ENCODE peak calls at places on chromosomes 12 and 14, in ten cellular contexts. One of them, this sample, is unnamed.

GRCh38 chr14:78455896-78456435 is 285.8 kb downstream of the NRXN3 start:
- DNase-seq in AML-193: no peak
- DNase-seq in endothelial cell: no peak
- DNase-seq in cardiac fibroblast: no peak
- DNase-seq in neural progenitor cell: no peak
- DNase-seq in stimulated activated CD8-positive, alpha-beta memory T cell treated with anti-CD3 and anti-CD28 coated beads, Interleukin-15, amount 100 ng/mL, for 24 hours: no peak
- DNase-seq in GM13977: peak
- DNase-seq in EL: no peak
- DNase-seq in neural crest cell: no peak
- DNase-seq in NCI-H524: no peak
- DNase-seq in this sample: peak

GRCh38 chr12:110466791-110467190 is 1.3 kb downstream of the GPN3 start:
- DNase-seq in neural crest cell: no peak
- DNase-seq in GM13977: no peak
- DNase-seq in NCI-H524: no peak
- DNase-seq in cardiac fibroblast: no peak
- DNase-seq in neural progenitor cell: no peak
- DNase-seq in endothelial cell: no peak
- DNase-seq in stimulated activated CD8-positive, alpha-beta memory T cell treated with anti-CD3 and anti-CD28 coated beads, Interleukin-15, amount 100 ng/mL, for 24 hours: no peak
- DNase-seq in EL: no peak
- DNase-seq in AML-193: peak
- DNase-seq in this sample: no peak

GRCh38 chr12:24069532-24070395 is 120.3 kb upstream of the SOX5 start:
- DNase-seq in cardiac fibroblast: peak
- DNase-seq in neural crest cell: peak
- DNase-seq in stimulated activated CD8-positive, alpha-beta memory T cell treated with anti-CD3 and anti-CD28 coated beads, Interleukin-15, amount 100 ng/mL, for 24 hours: no peak
- DNase-seq in NCI-H524: no peak
- DNase-seq in GM13977: no peak
- DNase-seq in AML-193: no peak
- DNase-seq in EL: no peak
- DNase-seq in endothelial cell: no peak
- DNase-seq in neural progenitor cell: peak
- DNase-seq in this sample: no peak

GRCh38 chr14:75811862-75812505 is 150.9 kb downstream of the TTLL5 start:
- DNase-seq in endothelial cell: no peak
- DNase-seq in EL: no peak
- DNase-seq in neural progenitor cell: no peak
- DNase-seq in stimulated activated CD8-positive, alpha-beta memory T cell treated with anti-CD3 and anti-CD28 coated beads, Interleukin-15, amount 100 ng/mL, for 24 hours: no peak
- DNase-seq in cardiac fibroblast: no peak
- DNase-seq in AML-193: no peak
- DNase-seq in NCI-H524: peak
- DNase-seq in GM13977: no peak
- DNase-seq in neural crest cell: no peak
- DNase-seq in this sample: no peak

GRCh38 chr12:69642531-69642930 is 31.8 kb upstream of the LRRC10 start:
- DNase-seq in AML-193: no peak
- DNase-seq in stimulated activated CD8-positive, alpha-beta memory T cell treated with anti-CD3 and anti-CD28 coated beads, Interleukin-15, amount 100 ng/mL, for 24 hours: no peak
- DNase-seq in cardiac fibroblast: no peak
- DNase-seq in GM13977: no peak
- DNase-seq in endothelial cell: no peak
- DNase-seq in neural progenitor cell: no peak
- DNase-seq in NCI-H524: no peak
- DNase-seq in neural crest cell: no peak
- DNase-seq in EL: no peak
- DNase-seq in this sample: no peak

GRCh38 chr12:113473942-113474341 is 2.3 kb upstream of the LHX5 start:
- DNase-seq in neural crest cell: no peak
- DNase-seq in EL: no peak
- DNase-seq in cardiac fibroblast: no peak
- DNase-seq in neural progenitor cell: peak
- DNase-seq in AML-193: no peak
- DNase-seq in stimulated activated CD8-positive, alpha-beta memory T cell treated with anti-CD3 and anti-CD28 coated beads, Interleukin-15, amount 100 ng/mL, for 24 hours: no peak
- DNase-seq in NCI-H524: peak
- DNase-seq in GM13977: peak
- DNase-seq in endothelial cell: no peak
- DNase-seq in this sample: no peak

GRCh38 chr12:57744194-57744776 is 554 bp upstream of the TSPAN31 start:
- DNase-seq in EL: no peak
- DNase-seq in endothelial cell: peak
- DNase-seq in GM13977: peak
- DNase-seq in neural crest cell: peak
- DNase-seq in AML-193: peak
- DNase-seq in neural progenitor cell: no peak
- DNase-seq in cardiac fibroblast: peak
- DNase-seq in NCI-H524: no peak
- DNase-seq in stimulated activated CD8-positive, alpha-beta memory T cell treated with anti-CD3 and anti-CD28 coated beads, Interleukin-15, amount 100 ng/mL, for 24 hours: no peak
- DNase-seq in this sample: no peak

GRCh38 chr12:50711018-50711527 is 52.8 kb upstream of the ATF1 start:
- DNase-seq in endothelial cell: no peak
- DNase-seq in NCI-H524: no peak
- DNase-seq in GM13977: no peak
- DNase-seq in neural crest cell: no peak
- DNase-seq in stimulated activated CD8-positive, alpha-beta memory T cell treated with anti-CD3 and anti-CD28 coated beads, Interleukin-15, amount 100 ng/mL, for 24 hours: no peak
- DNase-seq in cardiac fibroblast: no peak
- DNase-seq in neural progenitor cell: no peak
- DNase-seq in AML-193: no peak
- DNase-seq in EL: no peak
- DNase-seq in this sample: no peak

GRCh38 chr14:85921241-85921640 is 391.3 kb downstream of the FLRT2 start:
- DNase-seq in neural progenitor cell: no peak
- DNase-seq in endothelial cell: no peak
- DNase-seq in GM13977: no peak
- DNase-seq in cardiac fibroblast: no peak
- DNase-seq in stimulated activated CD8-positive, alpha-beta memory T cell treated with anti-CD3 and anti-CD28 coated beads, Interleukin-15, amount 100 ng/mL, for 24 hours: no peak
- DNase-seq in EL: no peak
- DNase-seq in neural crest cell: no peak
- DNase-seq in NCI-H524: no peak
- DNase-seq in AML-193: no peak
- DNase-seq in this sample: no peak

GRCh38 chr12:18683603-18684002 is 54.2 kb downstream of the PLCZ1 start:
- DNase-seq in endothelial cell: no peak
- DNase-seq in EL: peak
- DNase-seq in stimulated activated CD8-positive, alpha-beta memory T cell treated with anti-CD3 and anti-CD28 coated beads, Interleukin-15, amount 100 ng/mL, for 24 hours: no peak
- DNase-seq in cardiac fibroblast: peak
- DNase-seq in AML-193: no peak
- DNase-seq in GM13977: no peak
- DNase-seq in neural progenitor cell: no peak
- DNase-seq in neural crest cell: no peak
- DNase-seq in NCI-H524: no peak
- DNase-seq in this sample: no peak

GRCh38 chr12:69779928-69780327 is 41.3 kb downstream of the RAB3IP start:
- DNase-seq in stimulated activated CD8-positive, alpha-beta memory T cell treated with anti-CD3 and anti-CD28 coated beads, Interleukin-15, amount 100 ng/mL, for 24 hours: no peak
- DNase-seq in neural progenitor cell: peak
- DNase-seq in NCI-H524: peak
- DNase-seq in AML-193: peak
- DNase-seq in EL: peak
- DNase-seq in neural crest cell: peak
- DNase-seq in endothelial cell: peak
- DNase-seq in cardiac fibroblast: peak
- DNase-seq in GM13977: no peak
- DNase-seq in this sample: no peak

GRCh38 chr12:45914090-45914489 is 76.3 kb downstream of the SCAF11 start:
- DNase-seq in neural crest cell: no peak
- DNase-seq in endothelial cell: no peak
- DNase-seq in stimulated activated CD8-positive, alpha-beta memory T cell treated with anti-CD3 and anti-CD28 coated beads, Interleukin-15, amount 100 ng/mL, for 24 hours: no peak
- DNase-seq in neural progenitor cell: peak
- DNase-seq in EL: peak
- DNase-seq in cardiac fibroblast: peak
- DNase-seq in NCI-H524: no peak
- DNase-seq in AML-193: no peak
- DNase-seq in GM13977: peak
- DNase-seq in this sample: no peak

GRCh38 chr14:61476737-61477410 is 155.5 kb downstream of the PRKCH start:
- DNase-seq in EL: peak
- DNase-seq in cardiac fibroblast: peak
- DNase-seq in stimulated activated CD8-positive, alpha-beta memory T cell treated with anti-CD3 and anti-CD28 coated beads, Interleukin-15, amount 100 ng/mL, for 24 hours: no peak
- DNase-seq in NCI-H524: no peak
- DNase-seq in AML-193: peak
- DNase-seq in endothelial cell: no peak
- DNase-seq in GM13977: peak
- DNase-seq in neural progenitor cell: no peak
- DNase-seq in neural crest cell: no peak
- DNase-seq in this sample: peak

GRCh38 chr14:34340226-34340625 is 121.8 kb downstream of the SPTSSA start:
- DNase-seq in cardiac fibroblast: peak
- DNase-seq in neural crest cell: no peak
- DNase-seq in endothelial cell: no peak
- DNase-seq in stimulated activated CD8-positive, alpha-beta memory T cell treated with anti-CD3 and anti-CD28 coated beads, Interleukin-15, amount 100 ng/mL, for 24 hours: no peak
- DNase-seq in EL: peak
- DNase-seq in neural progenitor cell: no peak
- DNase-seq in GM13977: no peak
- DNase-seq in AML-193: no peak
- DNase-seq in NCI-H524: no peak
- DNase-seq in this sample: no peak

GRCh38 chr12:7645395-7646177 is 20.1 kb downstream of the APOBEC1 start:
- DNase-seq in endothelial cell: no peak
- DNase-seq in NCI-H524: peak
- DNase-seq in neural crest cell: no peak
- DNase-seq in GM13977: peak
- DNase-seq in stimulated activated CD8-positive, alpha-beta memory T cell treated with anti-CD3 and anti-CD28 coated beads, Interleukin-15, amount 100 ng/mL, for 24 hours: no peak
- DNase-seq in neural progenitor cell: peak
- DNase-seq in AML-193: peak
- DNase-seq in cardiac fibroblast: peak
- DNase-seq in EL: peak
- DNase-seq in this sample: no peak

GRCh38 chr12:29082522-29082921 is 66.6 kb upstream of the FAR2 start:
- DNase-seq in neural progenitor cell: no peak
- DNase-seq in neural crest cell: no peak
- DNase-seq in EL: no peak
- DNase-seq in GM13977: no peak
- DNase-seq in AML-193: no peak
- DNase-seq in stimulated activated CD8-positive, alpha-beta memory T cell treated with anti-CD3 and anti-CD28 coated beads, Interleukin-15, amount 100 ng/mL, for 24 hours: no peak
- DNase-seq in endothelial cell: no peak
- DNase-seq in cardiac fibroblast: no peak
- DNase-seq in NCI-H524: no peak
- DNase-seq in this sample: no peak

GRCh38 chr14:34678306-34678705 is 36.1 kb downstream of the CFL2 start:
- DNase-seq in neural progenitor cell: no peak
- DNase-seq in endothelial cell: no peak
- DNase-seq in cardiac fibroblast: peak
- DNase-seq in neural crest cell: no peak
- DNase-seq in GM13977: no peak
- DNase-seq in EL: no peak
- DNase-seq in NCI-H524: no peak
- DNase-seq in stimulated activated CD8-positive, alpha-beta memory T cell treated with anti-CD3 and anti-CD28 coated beads, Interleukin-15, amount 100 ng/mL, for 24 hours: no peak
- DNase-seq in AML-193: no peak
- DNase-seq in this sample: no peak

GRCh38 chr12:1726753-1727152 is 35.9 kb downstream of the ADIPOR2 start:
- DNase-seq in NCI-H524: no peak
- DNase-seq in cardiac fibroblast: no peak
- DNase-seq in endothelial cell: no peak
- DNase-seq in neural crest cell: no peak
- DNase-seq in neural progenitor cell: no peak
- DNase-seq in AML-193: no peak
- DNase-seq in GM13977: no peak
- DNase-seq in EL: no peak
- DNase-seq in stimulated activated CD8-positive, alpha-beta memory T cell treated with anti-CD3 and anti-CD28 coated beads, Interleukin-15, amount 100 ng/mL, for 24 hours: no peak
- DNase-seq in this sample: no peak

GRCh38 chr12:109385339-109386078 is 37.8 kb downstream of the MYO1H start:
- DNase-seq in NCI-H524: peak
- DNase-seq in AML-193: peak
- DNase-seq in cardiac fibroblast: peak
- DNase-seq in stimulated activated CD8-positive, alpha-beta memory T cell treated with anti-CD3 and anti-CD28 coated beads, Interleukin-15, amount 100 ng/mL, for 24 hours: no peak
- DNase-seq in neural crest cell: no peak
- DNase-seq in GM13977: peak
- DNase-seq in endothelial cell: no peak
- DNase-seq in EL: peak
- DNase-seq in neural progenitor cell: peak
- DNase-seq in this sample: no peak

GRCh38 chr14:76917158-76917596 is 91.0 kb downstream of the LRRC74A start:
- DNase-seq in NCI-H524: peak
- DNase-seq in GM13977: no peak
- DNase-seq in AML-193: peak
- DNase-seq in endothelial cell: peak
- DNase-seq in stimulated activated CD8-positive, alpha-beta memory T cell treated with anti-CD3 and anti-CD28 coated beads, Interleukin-15, amount 100 ng/mL, for 24 hours: no peak
- DNase-seq in EL: peak
- DNase-seq in neural progenitor cell: peak
- DNase-seq in cardiac fibroblast: peak
- DNase-seq in neural crest cell: peak
- DNase-seq in this sample: no peak

GRCh38 chr14:63011609-63012008 is 33.6 kb downstream of the KCNH5 start:
- DNase-seq in neural progenitor cell: no peak
- DNase-seq in GM13977: no peak
- DNase-seq in EL: no peak
- DNase-seq in endothelial cell: no peak
- DNase-seq in stimulated activated CD8-positive, alpha-beta memory T cell treated with anti-CD3 and anti-CD28 coated beads, Interleukin-15, amount 100 ng/mL, for 24 hours: no peak
- DNase-seq in NCI-H524: no peak
- DNase-seq in neural crest cell: no peak
- DNase-seq in AML-193: no peak
- DNase-seq in cardiac fibroblast: no peak
- DNase-seq in this sample: no peak

GRCh38 chr12:47415054-47415453 is 290.8 kb downstream of the RPAP3 start:
- DNase-seq in GM13977: no peak
- DNase-seq in NCI-H524: no peak
- DNase-seq in stimulated activated CD8-positive, alpha-beta memory T cell treated with anti-CD3 and anti-CD28 coated beads, Interleukin-15, amount 100 ng/mL, for 24 hours: no peak
- DNase-seq in EL: no peak
- DNase-seq in endothelial cell: no peak
- DNase-seq in neural crest cell: no peak
- DNase-seq in AML-193: no peak
- DNase-seq in neural progenitor cell: no peak
- DNase-seq in cardiac fibroblast: no peak
- DNase-seq in this sample: no peak

GRCh38 chr12:52354197-52354596 is 13.1 kb downstream of the KRT85 start:
- DNase-seq in neural progenitor cell: no peak
- DNase-seq in EL: no peak
- DNase-seq in GM13977: no peak
- DNase-seq in neural crest cell: no peak
- DNase-seq in AML-193: no peak
- DNase-seq in stimulated activated CD8-positive, alpha-beta memory T cell treated with anti-CD3 and anti-CD28 coated beads, Interleukin-15, amount 100 ng/mL, for 24 hours: no peak
- DNase-seq in NCI-H524: peak
- DNase-seq in cardiac fibroblast: no peak
- DNase-seq in endothelial cell: no peak
- DNase-seq in this sample: no peak

GRCh38 chr14:96102071-96102856 is 63.1 kb downstream of the C14orf132 start:
- DNase-seq in AML-193: no peak
- DNase-seq in neural crest cell: no peak
- DNase-seq in neural progenitor cell: no peak
- DNase-seq in GM13977: no peak
- DNase-seq in EL: peak
- DNase-seq in stimulated activated CD8-positive, alpha-beta memory T cell treated with anti-CD3 and anti-CD28 coated beads, Interleukin-15, amount 100 ng/mL, for 24 hours: no peak
- DNase-seq in cardiac fibroblast: peak
- DNase-seq in NCI-H524: peak
- DNase-seq in endothelial cell: no peak
- DNase-seq in this sample: no peak

GRCh38 chr14:23640524-23641141 is 4.5 kb downstream of the DHRS2 start:
- DNase-seq in GM13977: no peak
- DNase-seq in stimulated activated CD8-positive, alpha-beta memory T cell treated with anti-CD3 and anti-CD28 coated beads, Interleukin-15, amount 100 ng/mL, for 24 hours: no peak
- DNase-seq in cardiac fibroblast: peak
- DNase-seq in NCI-H524: peak
- DNase-seq in AML-193: no peak
- DNase-seq in endothelial cell: no peak
- DNase-seq in neural crest cell: no peak
- DNase-seq in neural progenitor cell: no peak
- DNase-seq in EL: peak
- DNase-seq in this sample: no peak

GRCh38 chr12:93624595-93625294 is 52.3 kb downstream of the SOCS2 start:
- DNase-seq in NCI-H524: no peak
- DNase-seq in neural crest cell: no peak
- DNase-seq in EL: peak
- DNase-seq in stimulated activated CD8-positive, alpha-beta memory T cell treated with anti-CD3 and anti-CD28 coated beads, Interleukin-15, amount 100 ng/mL, for 24 hours: no peak
- DNase-seq in endothelial cell: no peak
- DNase-seq in AML-193: no peak
- DNase-seq in GM13977: peak
- DNase-seq in cardiac fibroblast: peak
- DNase-seq in neural progenitor cell: no peak
- DNase-seq in this sample: peak

GRCh38 chr14:56004323-56004722 is 113.9 kb upstream of the PELI2 start:
- DNase-seq in cardiac fibroblast: peak
- DNase-seq in AML-193: no peak
- DNase-seq in neural progenitor cell: no peak
- DNase-seq in GM13977: no peak
- DNase-seq in EL: no peak
- DNase-seq in NCI-H524: no peak
- DNase-seq in endothelial cell: no peak
- DNase-seq in stimulated activated CD8-positive, alpha-beta memory T cell treated with anti-CD3 and anti-CD28 coated beads, Interleukin-15, amount 100 ng/mL, for 24 hours: no peak
- DNase-seq in neural crest cell: no peak
- DNase-seq in this sample: no peak

This sample was measured in GM06990.